ENCODE peak calls at places on chromosome 21, in eight cellular contexts. One of them, this sample, is unnamed.

GRCh38 chr21:45327458-45328197 is 39.9 kb upstream of the POFUT2 start:
- DNase-seq in Daoy: no peak
- DNase-seq in right cardiac atrium: peak; percentile 36
- DNase-seq in germinal center: no peak
- DNase-seq in NCI-H1092: no peak
- DNase-seq in stimulated activated CD8-positive, alpha-beta memory T cell treated with anti-CD3 and anti-CD28 coated beads, Interleukin-2, amount 100 ng/mL, for 48 hours: no peak
- DNase-seq in KG1: no peak
- DNase-seq in fibroblast of pulmonary artery: no peak
- DNase-seq in this sample: peak; percentile 15

GRCh38 chr21:17690078-17690494 is 77.4 kb upstream of the BTG3 start:
- DNase-seq in Daoy: no peak
- DNase-seq in right cardiac atrium: no peak
- DNase-seq in stimulated activated CD8-positive, alpha-beta memory T cell treated with anti-CD3 and anti-CD28 coated beads, Interleukin-2, amount 100 ng/mL, for 48 hours: no peak
- DNase-seq in NCI-H1092: no peak
- DNase-seq in fibroblast of pulmonary artery: no peak
- DNase-seq in KG1: no peak
- DNase-seq in germinal center: no peak
- DNase-seq in this sample: no peak

GRCh38 chr21:33441489-33442477 is 38.0 kb downstream of the TMEM50B start:
- DNase-seq in KG1: no peak
- DNase-seq in germinal center: peak; percentile 69
- DNase-seq in stimulated activated CD8-positive, alpha-beta memory T cell treated with anti-CD3 and anti-CD28 coated beads, Interleukin-2, amount 100 ng/mL, for 48 hours: no peak
- DNase-seq in right cardiac atrium: no peak
- DNase-seq in fibroblast of pulmonary artery: peak; percentile 91
- DNase-seq in NCI-H1092: peak; percentile 63
- DNase-seq in Daoy: peak; percentile 89
- DNase-seq in this sample: peak; percentile 93

GRCh38 chr21:34841154-34841553 is 172.4 kb downstream of the CLIC6 start:
- DNase-seq in Daoy: no peak
- DNase-seq in right cardiac atrium: no peak
- DNase-seq in stimulated activated CD8-positive, alpha-beta memory T cell treated with anti-CD3 and anti-CD28 coated beads, Interleukin-2, amount 100 ng/mL, for 48 hours: no peak
- DNase-seq in NCI-H1092: no peak
- DNase-seq in germinal center: no peak
- DNase-seq in KG1: no peak
- DNase-seq in fibroblast of pulmonary artery: no peak
- DNase-seq in this sample: no peak

GRCh38 chr21:43342301-43342881 is 84.5 kb downstream of the SIK1 start:
- DNase-seq in fibroblast of pulmonary artery: no peak
- DNase-seq in stimulated activated CD8-positive, alpha-beta memory T cell treated with anti-CD3 and anti-CD28 coated beads, Interleukin-2, amount 100 ng/mL, for 48 hours: no peak
- DNase-seq in Daoy: no peak
- DNase-seq in NCI-H1092: no peak
- DNase-seq in germinal center: no peak
- DNase-seq in right cardiac atrium: no peak
- DNase-seq in KG1: no peak
- DNase-seq in this sample: no peak

GRCh38 chr21:45054927-45055612 is 19.3 kb upstream of the ADARB1 start:
- DNase-seq in stimulated activated CD8-positive, alpha-beta memory T cell treated with anti-CD3 and anti-CD28 coated beads, Interleukin-2, amount 100 ng/mL, for 48 hours: no peak
- DNase-seq in NCI-H1092: no peak
- DNase-seq in Daoy: no peak
- DNase-seq in germinal center: no peak
- DNase-seq in fibroblast of pulmonary artery: no peak
- DNase-seq in KG1: no peak
- DNase-seq in right cardiac atrium: peak; percentile 59
- DNase-seq in this sample: no peak

GRCh38 chr21:44702973-44703730 is 6.2 kb downstream of the KRTAP10-12 start:
- DNase-seq in stimulated activated CD8-positive, alpha-beta memory T cell treated with anti-CD3 and anti-CD28 coated beads, Interleukin-2, amount 100 ng/mL, for 48 hours: no peak
- DNase-seq in Daoy: no peak
- DNase-seq in fibroblast of pulmonary artery: no peak
- DNase-seq in right cardiac atrium: no peak
- DNase-seq in germinal center: no peak
- DNase-seq in NCI-H1092: peak; percentile 96
- DNase-seq in KG1: no peak
- DNase-seq in this sample: peak; percentile 96

GRCh38 chr21:17611414-17612022 is 1.2 kb downstream of the BTG3 start:
- DNase-seq in KG1: peak; percentile 67
- DNase-seq in NCI-H1092: peak; percentile 46
- DNase-seq in fibroblast of pulmonary artery: peak; percentile 93
- DNase-seq in Daoy: peak; percentile 91
- DNase-seq in germinal center: peak; percentile 67
- DNase-seq in stimulated activated CD8-positive, alpha-beta memory T cell treated with anti-CD3 and anti-CD28 coated beads, Interleukin-2, amount 100 ng/mL, for 48 hours: peak; percentile 61
- DNase-seq in right cardiac atrium: peak; percentile 88
- DNase-seq in this sample: peak; percentile 85

GRCh38 chr21:37219766-37220432 is 47.2 kb downstream of the VPS26C start:
- DNase-seq in Daoy: no peak
- DNase-seq in right cardiac atrium: peak; percentile 31
- DNase-seq in fibroblast of pulmonary artery: no peak
- DNase-seq in stimulated activated CD8-positive, alpha-beta memory T cell treated with anti-CD3 and anti-CD28 coated beads, Interleukin-2, amount 100 ng/mL, for 48 hours: no peak
- DNase-seq in germinal center: no peak
- DNase-seq in NCI-H1092: no peak
- DNase-seq in KG1: no peak
- DNase-seq in this sample: no peak

GRCh38 chr21:29098156-29098555 is 24.7 kb upstream of the CCT8 start:
- DNase-seq in NCI-H1092: no peak
- DNase-seq in stimulated activated CD8-positive, alpha-beta memory T cell treated with anti-CD3 and anti-CD28 coated beads, Interleukin-2, amount 100 ng/mL, for 48 hours: no peak
- DNase-seq in germinal center: no peak
- DNase-seq in Daoy: no peak
- DNase-seq in KG1: no peak
- DNase-seq in fibroblast of pulmonary artery: no peak
- DNase-seq in right cardiac atrium: no peak
- DNase-seq in this sample: no peak

GRCh38 chr21:34042735-34043134 is 30.6 kb upstream of the MRPS6 start:
- DNase-seq in right cardiac atrium: no peak
- DNase-seq in Daoy: no peak
- DNase-seq in fibroblast of pulmonary artery: no peak
- DNase-seq in KG1: no peak
- DNase-seq in NCI-H1092: no peak
- DNase-seq in stimulated activated CD8-positive, alpha-beta memory T cell treated with anti-CD3 and anti-CD28 coated beads, Interleukin-2, amount 100 ng/mL, for 48 hours: no peak
- DNase-seq in germinal center: no peak
- DNase-seq in this sample: no peak

GRCh38 chr21:36696390-36696639 is 2.6 kb upstream of the SIM2 start:
- DNase-seq in stimulated activated CD8-positive, alpha-beta memory T cell treated with anti-CD3 and anti-CD28 coated beads, Interleukin-2, amount 100 ng/mL, for 48 hours: no peak
- DNase-seq in NCI-H1092: no peak
- DNase-seq in germinal center: no peak
- DNase-seq in fibroblast of pulmonary artery: no peak
- DNase-seq in right cardiac atrium: no peak
- DNase-seq in Daoy: no peak
- DNase-seq in KG1: no peak
- DNase-seq in this sample: no peak

GRCh38 chr21:45115141-45115540 is 40.8 kb downstream of the ADARB1 start:
- DNase-seq in KG1: no peak
- DNase-seq in Daoy: no peak
- DNase-seq in germinal center: no peak
- DNase-seq in stimulated activated CD8-positive, alpha-beta memory T cell treated with anti-CD3 and anti-CD28 coated beads, Interleukin-2, amount 100 ng/mL, for 48 hours: no peak
- DNase-seq in right cardiac atrium: no peak
- DNase-seq in fibroblast of pulmonary artery: no peak
- DNase-seq in NCI-H1092: no peak
- DNase-seq in this sample: no peak

GRCh38 chr21:38814126-38815059 is 8.7 kb downstream of the ETS2 start:
- DNase-seq in NCI-H1092: no peak
- DNase-seq in stimulated activated CD8-positive, alpha-beta memory T cell treated with anti-CD3 and anti-CD28 coated beads, Interleukin-2, amount 100 ng/mL, for 48 hours: no peak
- DNase-seq in germinal center: no peak
- DNase-seq in right cardiac atrium: no peak
- DNase-seq in fibroblast of pulmonary artery: no peak
- DNase-seq in Daoy: no peak
- DNase-seq in KG1: no peak
- DNase-seq in this sample: no peak

GRCh38 chr21:45974073-45975016 is 7.2 kb upstream of the COL6A1 start:
- DNase-seq in fibroblast of pulmonary artery: peak; percentile 70
- DNase-seq in stimulated activated CD8-positive, alpha-beta memory T cell treated with anti-CD3 and anti-CD28 coated beads, Interleukin-2, amount 100 ng/mL, for 48 hours: no peak
- DNase-seq in germinal center: peak; percentile 51
- DNase-seq in Daoy: peak; percentile 86
- DNase-seq in KG1: no peak
- DNase-seq in right cardiac atrium: peak; percentile 86
- DNase-seq in NCI-H1092: no peak
- DNase-seq in this sample: peak; percentile 33

GRCh38 chr21:29072873-29073221 is 601 bp downstream of the CCT8 start:
- DNase-seq in KG1: no peak
- DNase-seq in germinal center: no peak
- DNase-seq in right cardiac atrium: no peak
- DNase-seq in stimulated activated CD8-positive, alpha-beta memory T cell treated with anti-CD3 and anti-CD28 coated beads, Interleukin-2, amount 100 ng/mL, for 48 hours: no peak
- DNase-seq in NCI-H1092: no peak
- DNase-seq in fibroblast of pulmonary artery: peak; percentile 49
- DNase-seq in Daoy: peak; percentile 26
- DNase-seq in this sample: no peak

GRCh38 chr21:43613755-43614638 is 45.3 kb downstream of the HSF2BP start:
- DNase-seq in right cardiac atrium: no peak
- DNase-seq in germinal center: no peak
- DNase-seq in NCI-H1092: no peak
- DNase-seq in fibroblast of pulmonary artery: peak; percentile 67
- DNase-seq in KG1: no peak
- DNase-seq in Daoy: peak; percentile 78
- DNase-seq in stimulated activated CD8-positive, alpha-beta memory T cell treated with anti-CD3 and anti-CD28 coated beads, Interleukin-2, amount 100 ng/mL, for 48 hours: no peak
- DNase-seq in this sample: no peak

GRCh38 chr21:45560106-45561021 is 18.1 kb upstream of the SLC19A1 start:
- DNase-seq in NCI-H1092: no peak
- DNase-seq in fibroblast of pulmonary artery: no peak
- DNase-seq in right cardiac atrium: peak; percentile 50
- DNase-seq in stimulated activated CD8-positive, alpha-beta memory T cell treated with anti-CD3 and anti-CD28 coated beads, Interleukin-2, amount 100 ng/mL, for 48 hours: no peak
- DNase-seq in Daoy: no peak
- DNase-seq in KG1: no peak
- DNase-seq in germinal center: no peak
- DNase-seq in this sample: no peak

GRCh38 chr21:42652527-42653491 is 612 bp upstream of the PDE9A start:
- DNase-seq in KG1: no peak
- DNase-seq in germinal center: no peak
- DNase-seq in fibroblast of pulmonary artery: peak; percentile 30
- DNase-seq in right cardiac atrium: peak; percentile 88
- DNase-seq in stimulated activated CD8-positive, alpha-beta memory T cell treated with anti-CD3 and anti-CD28 coated beads, Interleukin-2, amount 100 ng/mL, for 48 hours: no peak
- DNase-seq in Daoy: peak; percentile 59
- DNase-seq in NCI-H1092: no peak
- DNase-seq in this sample: no peak

GRCh38 chr21:36005018-36005417 is 55.3 kb downstream of the SETD4 start:
- DNase-seq in right cardiac atrium: no peak
- DNase-seq in KG1: no peak
- DNase-seq in NCI-H1092: no peak
- DNase-seq in stimulated activated CD8-positive, alpha-beta memory T cell treated with anti-CD3 and anti-CD28 coated beads, Interleukin-2, amount 100 ng/mL, for 48 hours: no peak
- DNase-seq in Daoy: peak; percentile 20
- DNase-seq in germinal center: no peak
- DNase-seq in fibroblast of pulmonary artery: no peak
- DNase-seq in this sample: no peak

GRCh38 chr21:40243676-40244075 is 376.4 kb downstream of the PCP4 start:
- DNase-seq in stimulated activated CD8-positive, alpha-beta memory T cell treated with anti-CD3 and anti-CD28 coated beads, Interleukin-2, amount 100 ng/mL, for 48 hours: no peak
- DNase-seq in germinal center: no peak
- DNase-seq in KG1: no peak
- DNase-seq in right cardiac atrium: no peak
- DNase-seq in NCI-H1092: no peak
- DNase-seq in Daoy: no peak
- DNase-seq in fibroblast of pulmonary artery: no peak
- DNase-seq in this sample: no peak